ENCODE peak calls at places on chromosomes 4 and X, in eight cellular contexts. O, W, R, V, K, Z, C and Y are unnamed samples.
A peak's percentile ranks its signal among the peaks of the same experiment; 100 is the strongest.

GRCh38 chr4:79442422-79442821 is 34.4 kb upstream of the GK2 start:
- DNase-seq in V (no peak), O (no peak), Z (no peak), C (no peak), W (no peak), R (no peak), K (no peak), Y (no peak)

GRCh38 chr4:25666031-25666630 is 10.5 kb downstream of the SLC34A2 start:
- DNase-seq in O (no peak), V (no peak), W (no peak), Z (no peak), C (no peak), R (no peak), K (no peak), Y (no peak)

GRCh38 chr4:39620551-39620950 is 18.1 kb downstream of the SMIM14 start:
- DNase-seq in Z (no peak), K (no peak), W (no peak), O (no peak), R (no peak), C (no peak), V (no peak), Y (no peak)

GRCh38 chr4:127410201-127410600 is 222.6 kb upstream of the INTU start:
- DNase-seq in C (no peak), W (no peak), Z (peak; percentile 23), V (no peak), K (no peak), O (no peak), R (peak; percentile 73), Y (no peak)

GRCh38 chr4:185335579-185335978 is 60.1 kb downstream of the LRP2BP start:
- DNase-seq in O (no peak), V (no peak), Z (no peak), R (no peak), W (no peak), K (no peak), C (no peak), Y (no peak)

GRCh38 chr4:148634476-148634875 is 192.3 kb upstream of the NR3C2 start:
- DNase-seq in R (no peak), O (no peak), K (no peak), Z (no peak), W (no peak), V (no peak), C (no peak), Y (no peak)

GRCh38 chr4:182808673-182809416 is 108.3 kb downstream of the DCTD start:
- DNase-seq in V (no peak), R (no peak), K (no peak), Z (no peak), W (no peak), O (peak; percentile 51), C (no peak), Y (no peak)

GRCh38 chrX:102720237-102721168 is at the start of gene GPRASP3:
- DNase-seq in C (peak; percentile 34), O (peak; percentile 77), K (peak; percentile 75), V (peak; percentile 72), W (peak; percentile 70), Z (peak; percentile 77), R (peak; percentile 82), Y (no peak)

GRCh38 chr4:79232555-79232954 is 93.3 kb downstream of the NAA11 start:
- DNase-seq in C (no peak), R (no peak), V (no peak), O (no peak), K (no peak), Z (no peak), W (no peak), Y (no peak)

GRCh38 chrX:69066966-69067525 is 98.2 kb downstream of the PJA1 start:
- DNase-seq in R (no peak), V (no peak), W (no peak), K (no peak), O (no peak), Z (no peak), C (no peak), Y (no peak)

GRCh38 chr4:84530449-84530848 is 31.4 kb upstream of the NKX6-1 start:
- DNase-seq in W (no peak), V (no peak), O (no peak), K (peak; percentile 12), Z (no peak), C (no peak), R (no peak), Y (no peak)

GRCh38 chrX:139933904-139934303 is 1.1 kb upstream of the ATP11C start:
- DNase-seq in C (no peak), Z (no peak), R (no peak), W (no peak), K (peak; percentile 32), O (no peak), V (no peak), Y (no peak)
- H3K27ac ChIP-seq in C (peak overlapping the region; percentile 96), Z (peak overlapping the region; percentile 91), R (peak overlapping the region; percentile 100), W (peak overlapping the region; percentile 92), K (peak overlapping the region; percentile 99), O (no peak overlapping the region), V (peak overlapping the region; percentile 98), Y (peak overlapping the region; percentile 74)

GRCh38 chr4:174211611-174212044 is 71.8 kb downstream of the FBXO8 start:
- DNase-seq in V (no peak), O (no peak), K (no peak), W (no peak), Z (no peak), R (no peak), C (no peak), Y (no peak)

GRCh38 chr4:174215055-174215454 is 68.4 kb downstream of the FBXO8 start:
- DNase-seq in O (no peak), V (no peak), Z (no peak), R (no peak), C (no peak), K (no peak), W (no peak), Y (no peak)

GRCh38 chr4:174212061-174212460 is 71.4 kb downstream of the FBXO8 start:
- DNase-seq in O (no peak), K (no peak), C (no peak), W (no peak), V (no peak), R (no peak), Z (no peak), Y (no peak)

GRCh38 chr4:174214102-174214878 is 69.2 kb downstream of the FBXO8 start:
- DNase-seq in O (no peak), C (no peak), Z (no peak), K (peak; percentile 33), V (no peak), W (peak; percentile 15), R (no peak), Y (no peak)

GRCh38 chr4:174213734-174214101 is 69.7 kb downstream of the FBXO8 start:
- DNase-seq in O (no peak), K (no peak), Z (no peak), R (no peak), V (no peak), W (no peak), C (no peak), Y (no peak)
- H3K4me3 ChIP-seq in O (peak overlapping the region; percentile 18), K (peak overlapping the region; percentile 42), Z (peak overlapping the region; percentile 3), R (peak overlapping the region; percentile 16), V (peak overlapping the region; percentile 49), W (peak overlapping the region; percentile 29), C (no peak overlapping the region), Y (no peak overlapping the region)

GRCh38 chr4:189090174-189090814 is 850.4 kb upstream of the FRG1 start:
- DNase-seq in K (peak; percentile 13), O (no peak), Z (no peak), R (no peak), C (no peak), V (no peak), W (no peak), Y (no peak)
- TF ChIP-seq CTCF in K (peak; percentile 50), O (no peak), Z (no peak), R (no peak), C (peak; percentile 69), V (no peak), W (peak; percentile 19), Y (peak; percentile 67)

DNA sequence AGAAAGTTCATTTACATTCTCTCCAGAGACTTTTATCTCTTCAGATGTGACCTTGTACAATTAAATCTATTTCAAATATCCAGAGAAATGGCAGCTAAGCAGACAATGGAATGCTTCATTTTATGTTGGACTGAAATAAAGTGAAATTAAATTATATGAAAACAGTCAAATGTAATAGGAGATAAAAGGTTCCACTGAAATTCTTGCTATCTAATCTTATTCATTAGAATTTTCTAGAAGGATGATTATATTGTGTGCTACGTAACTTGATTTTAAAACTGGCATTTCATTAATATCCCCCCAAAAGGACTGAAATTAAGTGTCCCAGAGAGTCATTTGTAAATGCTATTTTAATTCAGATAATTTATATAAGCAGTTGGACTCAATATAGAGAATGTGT is 646.9 kb upstream of the GALNT7 start:
- DNase-seq in V (no peak), C (no peak), Z (no peak), K (no peak), R (no peak), W (no peak), O (no peak), Y (no peak)
- H3K27ac ChIP-seq in V (no peak overlapping the region), C (no peak overlapping the region), Z (no peak overlapping the region), K (no peak overlapping the region), R (no peak overlapping the region), W (no peak overlapping the region), O (no peak overlapping the region), Y (no peak overlapping the region)

GRCh38 chrX:114580336-114580735 is 3.5 kb upstream of the HTR2C start:
- DNase-seq in K (peak; percentile 19), W (no peak), R (no peak), Z (no peak), V (no peak), C (no peak), O (no peak), Y (no peak)

GRCh38 chrX:114583646-114584433 is at the start of gene HTR2C:
- DNase-seq in V (no peak), C (no peak), W (no peak), O (no peak), Z (no peak), K (no peak), R (no peak), Y (no peak)

GRCh38 chrX:114582698-114583395 is 1.0 kb upstream of the HTR2C start:
- DNase-seq in K (no peak), O (no peak), R (no peak), V (no peak), C (no peak), W (no peak), Z (no peak), Y (no peak)

GRCh38 chrX:114582264-114582632 is 1.6 kb upstream of the HTR2C start:
- DNase-seq in V (no peak), R (no peak), Z (no peak), C (no peak), O (no peak), W (no peak), K (no peak), Y (no peak)

DNA sequence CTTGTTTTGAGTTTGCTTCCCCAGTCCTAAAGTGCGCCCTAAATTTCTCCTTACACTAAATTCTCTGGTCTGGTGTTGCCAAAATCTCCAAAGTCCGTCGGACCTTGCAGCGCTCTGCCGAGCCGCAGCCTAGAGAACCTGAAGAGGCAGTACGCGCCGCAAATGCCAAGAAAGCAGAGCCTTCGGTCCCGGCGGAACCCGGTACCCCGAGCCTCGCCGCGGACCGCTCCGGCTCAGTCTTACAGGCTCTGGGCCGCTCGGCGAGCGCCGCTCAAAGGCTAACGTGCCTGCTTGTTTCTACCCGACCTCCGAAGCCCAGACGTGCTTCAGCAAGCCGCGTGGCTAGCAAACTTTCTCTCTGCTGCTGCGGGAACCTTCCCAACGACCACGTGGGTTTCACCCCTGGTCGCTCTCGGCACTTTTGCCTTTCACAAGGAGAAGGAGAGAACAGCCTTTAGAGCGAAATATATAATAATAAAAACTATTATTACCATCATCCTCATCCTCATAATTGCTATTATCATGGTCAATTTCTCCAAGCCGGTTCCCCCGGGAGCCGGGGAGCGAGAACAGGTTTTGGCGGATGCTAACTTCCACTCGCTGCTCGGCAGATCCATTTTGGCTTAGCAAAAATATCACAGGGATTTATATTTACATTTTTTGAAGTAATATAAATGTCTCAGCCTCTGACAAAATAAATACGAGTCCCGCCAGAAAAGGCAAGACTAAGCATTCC is 2.2 kb upstream of the HTR2C start:
- DNase-seq in C (no peak), O (no peak), R (no peak), W (no peak), K (peak; percentile 25), Z (no peak), V (no peak), Y (no peak)
- H3K4me3 ChIP-seq in C (no peak overlapping the region), O (no peak overlapping the region), R (peak overlapping the region; percentile 16), W (no peak overlapping the region), K (peak overlapping the region; percentile 24), Z (no peak overlapping the region), V (peak overlapping the region; percentile 44), Y (no peak overlapping the region)